ENCODE peak calls at places on chromosomes 12 and 14, in nine cellular contexts. L, B, T, U, Z, K, I, A and P are unnamed samples.

GRCh38 chr12:12290206-12290605 is 23.4 kb upstream of the LRP6 start:
- DNase-seq in L (no peak), B (no peak), T (no peak), U (no peak), Z (no peak), K (no peak), I (no peak), A (no peak), P (no peak)

GRCh38 chr14:76268013-76268376 is 107.9 kb upstream of the ESRRB start:
- DNase-seq in L (no peak), B (no peak), T (no peak), U (no peak), Z (no peak), K (no peak), I (no peak), A (no peak), P (no peak)

GRCh38 chr12:51028126-51028810 is 2.1 kb upstream of the SLC11A2 start:
- DNase-seq in L (no peak), B (peak), T (peak), U (peak), Z (peak), K (peak), I (peak), A (peak), P (no peak)

GRCh38 chr12:50639721-50640120 is 124.2 kb upstream of the ATF1 start:
- DNase-seq in L (no peak), B (no peak), T (no peak), U (no peak), Z (no peak), K (peak), I (no peak), A (no peak), P (no peak)

GRCh38 chr14:56580317-56580711 is 716 bp downstream of the TMEM260 start:
- DNase-seq in L (no peak), B (no peak), T (no peak), U (no peak), Z (no peak), K (no peak), I (no peak), A (no peak), P (no peak)

GRCh38 chr14:61519735-61520134 is 175.6 kb upstream of the HIF1A start:
- DNase-seq in L (no peak), B (no peak), T (no peak), U (no peak), Z (no peak), K (no peak), I (no peak), A (no peak), P (no peak)

GRCh38 chr12:1646908-1647669 is 18.1 kb downstream of the WNT5B start:
- DNase-seq in L (no peak), B (no peak), T (no peak), U (no peak), Z (no peak), K (no peak), I (no peak), A (no peak), P (no peak)

GRCh38 chr12:96044017-96044985 is 8.9 kb upstream of the LTA4H start:
- DNase-seq in L (no peak), B (peak), T (no peak), U (no peak), Z (no peak), K (peak), I (no peak), A (no peak), P (no peak)

GRCh38 chr12:3698218-3698974 is 54.5 kb downstream of the CRACR2A start:
- DNase-seq in L (no peak), B (peak), T (no peak), U (no peak), Z (no peak), K (peak), I (no peak), A (no peak), P (no peak)

GRCh38 chr14:68140111-68140741 is 320.6 kb downstream of the RAD51B start:
- DNase-seq in L (peak), B (peak), T (no peak), U (peak), Z (no peak), K (peak), I (peak), A (peak), P (no peak)

GRCh38 chr14:95318399-95318834 is 1.3 kb downstream of the CLMN start:
- DNase-seq in L (no peak), B (no peak), T (no peak), U (no peak), Z (no peak), K (no peak), I (no peak), A (peak), P (peak)

GRCh38 chr14:104708606-104709268 is 15.3 kb upstream of the ADSS1 start:
- DNase-seq in L (no peak), B (peak), T (peak), U (peak), Z (peak), K (no peak), I (peak), A (peak), P (no peak)

GRCh38 chr12:30978639-30979038 is 52.1 kb downstream of the TSPAN11 start:
- DNase-seq in L (no peak), B (no peak), T (no peak), U (no peak), Z (no peak), K (no peak), I (no peak), A (peak), P (no peak)

GRCh38 chr14:106013879-106014376 is 487.5 kb downstream of the TMEM121 start:
- DNase-seq in L (no peak), B (no peak), T (no peak), U (no peak), Z (no peak), K (no peak), I (no peak), A (no peak), P (no peak)

GRCh38 chr14:97377550-97377949 is 580.4 kb downstream of the VRK1 start:
- DNase-seq in L (no peak), B (no peak), T (no peak), U (peak), Z (no peak), K (no peak), I (no peak), A (no peak), P (no peak)

GRCh38 chr14:74959596-74960180 is 4.3 kb upstream of the PGF start:
- DNase-seq in L (no peak), B (no peak), T (no peak), U (no peak), Z (no peak), K (peak), I (no peak), A (no peak), P (no peak)

GRCh38 chr14:105469456-105470162 is 5.0 kb upstream of the CRIP2 start:
- DNase-seq in L (no peak), B (no peak), T (no peak), U (no peak), Z (no peak), K (no peak), I (no peak), A (no peak), P (peak)

GRCh38 chr14:23061995-23062394 is 4.7 kb upstream of the CDH24 start:
- DNase-seq in L (peak), B (peak), T (no peak), U (no peak), Z (no peak), K (peak), I (no peak), A (no peak), P (no peak)

GRCh38 chr12:43551271-43551970 is 582 bp downstream of the ADAMTS20 start:
- DNase-seq in L (no peak), B (peak), T (no peak), U (peak), Z (peak), K (peak), I (peak), A (no peak), P (peak)

GRCh38 chr12:130959632-130960031 is 5.9 kb downstream of the ADGRD1 start:
- DNase-seq in L (no peak), B (no peak), T (no peak), U (no peak), Z (no peak), K (no peak), I (no peak), A (no peak), P (no peak)

GRCh38 chr12:69066420-69067373 is 133.7 kb upstream of the CPM start:
- DNase-seq in L (no peak), B (no peak), T (no peak), U (peak), Z (peak), K (no peak), I (no peak), A (no peak), P (no peak)

GRCh38 chr14:80644826-80645225 is 296.7 kb downstream of the CEP128 start:
- DNase-seq in L (no peak), B (no peak), T (no peak), U (no peak), Z (no peak), K (no peak), I (no peak), A (no peak), P (no peak)

GRCh38 chr12:111033281-111034147 is 113.1 kb upstream of the MYL2 start:
- DNase-seq in L (no peak), B (no peak), T (no peak), U (peak), Z (peak), K (no peak), I (peak), A (no peak), P (no peak)

GRCh38 chr12:75877588-75878381 is 153.8 kb downstream of the PHLDA1 start:
- DNase-seq in L (no peak), B (peak), T (no peak), U (no peak), Z (no peak), K (peak), I (no peak), A (no peak), P (no peak)

GRCh38 chr14:77059276-77059934 is 30.9 kb upstream of the IRF2BPL start:
- DNase-seq in L (peak), B (peak), T (peak), U (peak), Z (peak), K (peak), I (no peak), A (no peak), P (peak)

GRCh38 chr12:26699237-26699636 is 133.8 kb downstream of the ITPR2 start:
- DNase-seq in L (no peak), B (peak), T (no peak), U (no peak), Z (no peak), K (peak), I (no peak), A (no peak), P (no peak)

GRCh38 chr12:6554168-6554989 is 1.5 kb downstream of the IFFO1 start:
- DNase-seq in L (peak), B (peak), T (peak), U (peak), Z (peak), K (no peak), I (peak), A (peak), P (peak)
- H3K9ac ChIP-seq in L (no peak), B (peak), T (no peak), U (no peak), Z (peak), K (no peak), I (peak), A (peak), P (peak)

GRCh38 chr14:54895683-54896082 is 6.9 kb downstream of the GCH1 start:
- DNase-seq in L (no peak), B (no peak), T (no peak), U (no peak), Z (no peak), K (no peak), I (no peak), A (no peak), P (no peak)

GRCh38 chr14:54902143-54902520 is 494 bp downstream of the GCH1 start:
- DNase-seq in L (peak), B (peak), T (peak), U (peak), Z (peak), K (peak), I (peak), A (peak), P (peak)

GRCh38 chr14:54906075-54906474 is 3.4 kb upstream of the GCH1 start:
- DNase-seq in L (no peak), B (no peak), T (no peak), U (no peak), Z (no peak), K (no peak), I (no peak), A (no peak), P (no peak)

GRCh38 chr14:54902521-54903420 is at the start of gene GCH1:
- DNase-seq in L (peak), B (peak), T (peak), U (peak), Z (peak), K (peak), I (peak), A (peak), P (peak)

GRCh38 chr14:54901380-54902142 is 1.1 kb downstream of the GCH1 start:
- DNase-seq in L (no peak), B (no peak), T (no peak), U (no peak), Z (no peak), K (no peak), I (no peak), A (peak), P (no peak)
- H3K9ac ChIP-seq in L (peak), B (peak), T (peak), U (peak), Z (no peak), K (peak), I (no peak), A (peak), P (peak)

GRCh38 chr12:64625243-64626077 is 15.2 kb downstream of the RASSF3 start:
- DNase-seq in L (peak), B (peak), T (peak), U (no peak), Z (no peak), K (peak), I (no peak), A (peak), P (peak)
- H3K9ac ChIP-seq in L (peak), B (peak), T (peak), U (no peak), Z (no peak), K (peak), I (no peak), A (peak), P (peak)

DNA sequence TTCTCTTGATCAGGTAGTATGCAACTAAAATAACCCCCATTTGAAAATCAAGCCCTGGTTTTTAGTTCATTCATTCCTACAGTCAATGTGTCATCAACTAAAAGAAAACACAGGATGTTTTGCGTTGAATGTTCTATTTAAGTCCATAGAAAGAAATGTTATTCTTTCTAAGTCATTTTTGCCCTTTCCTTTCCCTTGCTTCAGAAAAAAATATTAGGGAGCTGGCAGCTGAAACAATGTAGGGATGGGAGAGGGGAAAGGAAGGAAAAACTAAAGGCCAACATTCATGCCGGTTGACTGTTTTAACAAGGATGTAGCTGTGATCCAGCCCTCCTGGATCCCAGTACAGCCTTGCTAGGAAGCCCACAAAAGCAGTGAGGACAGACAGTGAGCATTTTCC is 155.1 kb downstream of the BTG1 start:
- DNase-seq in L (no peak), B (peak), T (no peak), U (no peak), Z (no peak), K (no peak), I (no peak), A (no peak), P (no peak)
- H3K9ac ChIP-seq in L (no peak), B (no peak), T (no peak), U (no peak), Z (no peak), K (no peak), I (no peak), A (no peak), P (no peak)